ENCODE peak calls at places on chromosomes 5 and 9, in five cellular contexts. W, Y, Z, B and K are unnamed samples.

GRCh38 chr5:2249442-2249841 is 366.7 kb upstream of the IRX4 start:
- DNase-seq in Z (no peak), W (no peak), B (no peak), Y (no peak), K (no peak)

GRCh38 chr5:136730426-136730825 is 365.1 kb upstream of the TRPC7 start:
- DNase-seq in Y (no peak), Z (no peak), B (no peak), W (no peak), K (no peak)

GRCh38 chr9:122389799-122390481 is 19.1 kb downstream of the PTGS1 start:
- DNase-seq in Z (peak; percentile 29), Y (no peak), W (no peak), B (no peak), K (peak; percentile 66)

GRCh38 chr9:135302329-135303279 is 177.0 kb upstream of the PPP1R26 start:
- DNase-seq in B (no peak), Y (no peak), W (no peak), Z (no peak), K (no peak)

GRCh38 chr5:4411664-4412063 is 728.5 kb upstream of the ADAMTS16 start:
- DNase-seq in B (no peak), W (no peak), Y (no peak), Z (no peak), K (no peak)

GRCh38 chr9:3224931-3225330 is 300.9 kb downstream of the RFX3 start:
- DNase-seq in Z (peak; percentile 37), Y (no peak), W (no peak), B (no peak), K (no peak)

GRCh38 chr5:7759257-7759871 is 91.6 kb downstream of the CFAP90 start:
- DNase-seq in W (no peak), Y (no peak), B (no peak), Z (no peak), K (no peak)

GRCh38 chr9:4849364-4849763 is 56.6 kb downstream of the RCL1 start:
- DNase-seq in Z (no peak), B (peak; percentile 35), Y (no peak), W (no peak), K (no peak)

GRCh38 chr9:127898433-127899199 is 787 bp downstream of the ST6GALNAC6 start:
- DNase-seq in Z (peak; percentile 66), Y (peak; percentile 65), W (no peak), B (peak; percentile 50), K (no peak)

GRCh38 chr5:2675548-2675947 is 75.9 kb downstream of the IRX2 start:
- DNase-seq in B (no peak), Z (no peak), Y (no peak), W (no peak), K (no peak)

GRCh38 chr9:93129286-93129685 is 4.8 kb downstream of the NINJ1 start:
- DNase-seq in Y (no peak), W (no peak), Z (peak; percentile 77), B (no peak), K (no peak)

GRCh38 chr5:67156976-67157583 is 39.5 kb downstream of the CD180 start:
- DNase-seq in Z (peak; percentile 37), B (peak; percentile 22), W (peak; percentile 47), Y (peak; percentile 43), K (peak; percentile 36)

GRCh38 chr9:2321523-2322148 is 300.0 kb upstream of the VLDLR start:
- DNase-seq in B (no peak), W (no peak), Y (no peak), Z (no peak), K (peak; percentile 16)

GRCh38 chr5:44332360-44332971 is 56.8 kb downstream of the FGF10 start:
- DNase-seq in Z (peak; percentile 52), Y (peak; percentile 18), W (peak; percentile 48), B (peak; percentile 17), K (peak; percentile 59)

GRCh38 chr5:76209297-76209696 is 126.1 kb downstream of the SV2C start:
- DNase-seq in W (peak; percentile 6), Y (no peak), Z (no peak), B (no peak), K (peak; percentile 24)

GRCh38 chr9:134626576-134627416 is 14.8 kb upstream of the COL5A1 start:
- DNase-seq in W (no peak), Z (no peak), B (no peak), Y (no peak), K (no peak)

GRCh38 chr5:115360036-115360685 is 63.7 kb upstream of the CCDC112 start:
- DNase-seq in Z (no peak), B (no peak), Y (no peak), W (peak; percentile 7), K (no peak)

GRCh38 chr9:14522627-14523379 is 170.4 kb downstream of the ZDHHC21 start:
- DNase-seq in W (no peak), Z (no peak), Y (peak; percentile 73), B (no peak), K (no peak)

GRCh38 chr9:14523545-14523944 is 169.7 kb downstream of the ZDHHC21 start:
- DNase-seq in Y (no peak), Z (no peak), B (no peak), W (no peak), K (no peak)

GRCh38 chr9:14525840-14526239 is 167.4 kb downstream of the ZDHHC21 start:
- DNase-seq in B (no peak), W (no peak), Y (peak; percentile 74), Z (no peak), K (no peak)

GRCh38 chr9:14526504-14526903 is 166.7 kb downstream of the ZDHHC21 start:
- DNase-seq in Z (no peak), B (no peak), Y (no peak), W (no peak), K (no peak)

GRCh38 chr9:14524881-14525515 is 168.2 kb downstream of the ZDHHC21 start:
- DNase-seq in W (no peak), B (no peak), Y (peak; percentile 58), Z (no peak), K (no peak)
- TF ChIP-seq MYC in W (no peak), B (no peak), Y (no peak), Z (no peak), K (no peak)

DNA sequence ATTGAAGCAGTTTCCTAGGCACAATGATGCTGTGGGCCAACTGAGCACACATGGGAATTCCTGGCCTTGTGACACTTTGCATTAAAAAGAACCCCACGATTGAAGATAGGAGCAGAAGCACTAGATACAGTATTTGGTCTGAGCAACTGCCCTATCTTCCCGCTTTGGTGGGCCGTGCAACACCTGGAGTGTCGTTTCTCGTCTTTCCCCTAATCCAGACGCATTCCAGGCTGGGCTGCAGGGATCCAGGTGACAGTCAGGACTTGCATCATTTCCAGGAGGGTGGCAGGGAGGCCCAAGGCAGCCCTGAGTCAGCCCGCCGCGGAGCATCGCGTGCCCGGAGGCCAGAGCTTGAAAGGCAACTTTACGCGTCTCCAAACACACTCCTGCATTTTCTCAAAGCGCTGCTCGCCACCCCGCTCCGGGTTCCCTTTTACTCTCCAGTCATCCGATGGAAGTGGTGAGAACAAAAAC is 719 bp upstream of the STC2 start:
- DNase-seq in W (peak; percentile 69), Y (no peak), B (peak; percentile 64), Z (peak; percentile 58), K (peak; percentile 43)
- TF ChIP-seq MYC in W (no peak), Y (no peak), B (no peak), Z (no peak), K (no peak)

DNA sequence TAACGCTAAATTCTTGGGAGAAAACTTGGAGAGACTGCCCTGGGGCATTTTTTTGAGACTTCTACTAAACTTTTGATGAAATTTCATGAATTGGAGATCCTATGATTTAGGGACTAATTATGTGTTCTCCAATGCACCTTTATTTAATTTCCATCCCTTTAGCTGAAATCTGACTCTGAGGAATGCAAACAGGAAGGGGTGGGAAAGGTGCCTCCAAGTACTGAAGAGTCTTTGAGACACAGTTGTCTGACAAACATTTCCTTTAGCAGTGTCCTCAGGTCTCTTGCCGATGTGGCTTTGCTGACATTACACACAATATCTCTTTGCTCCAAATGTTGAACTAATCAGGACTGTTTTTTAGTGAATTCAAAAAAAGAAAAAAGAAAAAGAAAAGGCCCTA is 76.9 kb downstream of the LIX1 start:
- DNase-seq in Z (no peak), Y (no peak), W (no peak), B (no peak), K (no peak)
- TF ChIP-seq MYC in Z (no peak), Y (no peak), W (no peak), B (no peak), K (no peak)

GRCh38 chr9:71806916-71807315 is 38.6 kb upstream of the CEMIP2 start:
- DNase-seq in B (peak; percentile 67), W (peak; percentile 81), Z (peak; percentile 74), Y (peak; percentile 57), K (peak; percentile 67)
- TF ChIP-seq MYC in B (no peak), W (no peak), Z (no peak), Y (no peak), K (no peak)

DNA sequence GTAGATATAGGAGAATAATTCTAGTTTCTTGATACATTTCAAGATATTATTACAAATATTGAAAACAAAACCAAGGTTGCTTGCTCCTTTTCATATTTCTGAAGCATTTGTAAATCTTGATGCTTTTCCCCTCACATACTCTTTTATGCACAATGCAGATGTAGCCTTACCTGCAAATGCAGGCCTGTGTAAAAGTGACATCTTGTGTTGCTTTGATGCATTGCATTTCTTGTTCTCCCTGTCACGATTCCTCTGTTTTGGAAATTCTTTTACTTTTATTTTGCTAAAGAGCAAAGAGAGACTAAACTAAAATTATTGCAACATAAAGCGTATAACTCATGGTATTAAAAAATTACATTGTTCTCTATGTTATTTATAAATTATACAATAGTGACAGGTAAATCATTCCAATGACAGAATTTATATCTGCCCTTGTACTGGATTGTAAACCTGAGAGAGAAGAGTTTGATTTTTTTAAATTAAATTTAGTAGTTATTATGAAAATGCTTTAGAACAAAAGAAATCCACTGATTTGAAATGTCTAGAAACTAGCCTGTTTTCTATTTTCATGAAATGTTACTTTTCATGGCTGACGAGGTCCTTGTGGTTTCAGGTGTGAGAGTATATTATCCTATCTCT is 970.0 kb downstream of the MAT2B start:
- DNase-seq in W (peak; percentile 9), Z (peak; percentile 47), Y (peak; percentile 52), B (peak; percentile 10), K (peak; percentile 11)
- TF ChIP-seq MYC in W (no peak), Z (no peak), Y (no peak), B (no peak), K (no peak)

GRCh38 chr5:101278917-101279316 is 375.8 kb upstream of the ST8SIA4 start:
- DNase-seq in Y (no peak), Z (no peak), B (no peak), W (no peak), K (no peak)

DNA sequence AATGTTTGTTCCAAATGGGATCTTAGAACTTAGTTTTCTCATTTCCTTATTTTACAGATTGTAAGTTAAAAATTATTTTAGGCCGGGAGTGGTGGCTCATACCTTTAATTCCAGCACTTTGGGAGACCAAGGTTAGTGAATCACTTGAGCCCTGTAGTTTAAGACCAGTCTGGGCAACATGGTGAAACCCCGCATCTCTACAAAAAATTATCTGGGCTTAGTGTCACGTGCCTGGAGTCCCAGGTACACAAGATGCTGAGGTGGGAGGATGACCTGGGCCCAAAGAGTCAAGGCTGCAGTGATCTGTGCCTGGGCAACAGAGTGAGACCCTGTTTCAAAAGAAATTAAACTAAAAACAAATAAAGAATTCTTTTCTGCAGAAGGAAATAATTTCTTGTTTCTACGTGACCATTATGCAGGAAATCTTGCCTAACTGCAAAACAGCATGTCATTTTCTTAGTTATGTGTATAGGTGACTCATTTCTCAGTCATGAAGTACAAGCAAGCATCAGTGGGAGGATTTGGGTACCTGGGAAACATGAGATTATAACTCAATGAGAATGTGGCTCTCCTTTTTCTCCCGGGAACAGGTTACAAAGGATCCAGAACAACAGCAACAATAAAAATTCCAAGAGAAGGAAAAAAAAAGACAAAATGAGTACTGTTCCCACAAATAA is 375.1 kb upstream of the ST8SIA4 start:
- DNase-seq in Z (no peak), W (peak; percentile 48), Y (no peak), B (no peak), K (no peak)
- TF ChIP-seq MYC in Z (no peak), W (no peak), Y (no peak), B (no peak), K (no peak)